ENCODE peak calls at places on chromosomes 16 and 17, in eight cellular contexts. A is mesothelial cell of epicardium, O is psoas muscle, N is IMR-90, L is ascending aorta, I is glutamatergic neuron, P is neural crest cell, F is gastrocnemius medialis. H is an unnamed sample.

GRCh38 chr16:77445321-77445720 is 10.5 kb upstream of the ADAMTS18 start:
- DNase-seq in A (no peak), O (no peak), N (no peak), L (no peak), I (no peak), P (no peak), F (no peak), H (no peak)

GRCh38 chr17:48148029-48148759 is 40.6 kb downstream of the SNX11 start:
- DNase-seq in A (no peak), O (no peak), N (no peak), L (no peak), I (no peak), P (no peak), F (no peak), H (no peak)

GRCh38 chr17:50626037-50626574 is 8.6 kb upstream of the ABCC3 start:
- DNase-seq in A (peak; percentile 64), O (peak; percentile 80), N (peak; percentile 62), L (no peak), I (peak; percentile 85), P (peak; percentile 75), F (peak; percentile 64), H (peak; percentile 84)

GRCh38 chr16:66711581-66711980 is 15.0 kb upstream of the CMTM4 start:
- DNase-seq in A (no peak), O (no peak), N (no peak), L (no peak), I (no peak), P (no peak), F (no peak), H (no peak)

GRCh38 chr16:29842732-29843346 is 20.2 kb downstream of the CDIPT start:
- DNase-seq in A (no peak), O (no peak), N (no peak), L (no peak), I (no peak), P (no peak), F (no peak), H (no peak)

GRCh38 chr16:72934661-72935403 is 113.1 kb downstream of the ZFHX3 start:
- DNase-seq in A (no peak), O (no peak), N (no peak), L (no peak), I (no peak), P (no peak), F (peak; percentile 53), H (no peak)

GRCh38 chr16:54443352-54443751 is 156.8 kb upstream of the IRX3 start:
- DNase-seq in A (no peak), O (no peak), N (no peak), L (no peak), I (no peak), P (no peak), F (no peak), H (no peak)

GRCh38 chr17:16129844-16130243 is 85.5 kb downstream of the NCOR1 start:
- DNase-seq in A (no peak), O (no peak), N (no peak), L (no peak), I (no peak), P (no peak), F (no peak), H (no peak)

GRCh38 chr17:17526369-17526768 is 30.2 kb upstream of the RASD1 start:
- DNase-seq in A (no peak), O (peak; percentile 71), N (no peak), L (no peak), I (peak; percentile 15), P (no peak), F (peak; percentile 96), H (no peak)

GRCh38 chr16:18853694-18854093 is 52.3 kb upstream of the ARL6IP1 start:
- DNase-seq in A (no peak), O (no peak), N (no peak), L (no peak), I (no peak), P (no peak), F (no peak), H (no peak)

GRCh38 chr16:54236761-54237160 is 49.8 kb downstream of the IRX3 start:
- DNase-seq in A (no peak), O (no peak), N (peak; percentile 43), L (no peak), I (no peak), P (no peak), F (no peak), H (no peak)

GRCh38 chr16:80158766-80159165 is 382.0 kb upstream of the DYNLRB2 start:
- DNase-seq in A (no peak), O (no peak), N (peak; percentile 87), L (no peak), I (no peak), P (no peak), F (no peak), H (no peak)

GRCh38 chr16:177394-177822 is 928 bp downstream of the HBA1 start:
- DNase-seq in A (no peak), O (no peak), N (peak; percentile 25), L (no peak), I (no peak), P (no peak), F (no peak), H (no peak)
- TF ChIP-seq CTCF in A (no peak), O (no peak), N (no peak), L (no peak), I (no peak), P (no peak), F (no peak), H (no peak)

DNA sequence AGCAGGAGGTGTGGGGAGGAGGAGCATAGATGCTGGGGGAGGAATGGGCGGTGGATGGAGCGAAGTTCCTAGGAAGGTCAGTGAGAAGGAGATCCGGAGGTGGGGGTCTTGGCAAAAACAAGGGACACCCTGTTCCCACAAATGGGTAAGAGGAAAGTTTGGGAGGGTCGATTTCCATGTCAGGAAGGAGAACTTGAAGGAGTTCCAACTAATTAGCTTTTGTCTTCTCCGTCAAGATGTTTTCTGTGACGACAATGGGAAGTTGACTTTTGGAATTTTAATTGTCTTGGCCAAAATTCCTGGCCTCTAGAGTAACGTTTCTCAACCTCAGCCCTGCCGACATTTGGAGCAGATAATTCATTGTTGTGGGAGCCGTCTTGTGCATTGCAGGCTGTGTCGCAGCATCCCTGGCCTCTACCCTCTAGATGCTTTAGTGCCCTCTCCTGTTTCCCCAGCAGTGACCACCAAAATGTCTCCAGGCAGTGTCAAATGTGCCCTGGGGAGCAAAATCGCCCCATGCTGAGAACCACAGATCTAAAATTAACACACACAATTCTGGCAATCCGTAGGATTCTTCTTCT is 97.1 kb downstream of the PITPNC1 start:
- DNase-seq in A (no peak), O (no peak), N (peak; percentile 39), L (no peak), I (no peak), P (no peak), F (no peak), H (no peak)
- TF ChIP-seq CTCF in A (no peak), O (no peak), N (no peak), L (no peak), I (no peak), P (no peak), F (no peak), H (no peak)

GRCh38 chr16:8173111-8173644 is 417.1 kb downstream of the TMEM114 start:
- DNase-seq in A (peak; percentile 54), O (peak; percentile 56), N (peak; percentile 28), L (no peak), I (peak; percentile 68), P (peak; percentile 75), F (peak; percentile 25), H (peak; percentile 81)
- TF ChIP-seq CTCF in A (peak; percentile 91), O (peak; percentile 63), N (peak; percentile 39), L (no peak), I (peak; percentile 87), P (peak; percentile 98), F (peak; percentile 21), H (peak; percentile 96)

GRCh38 chr16:70634861-70635260 is 11.5 kb upstream of the IL34 start:
- DNase-seq in A (no peak), O (no peak), N (peak; percentile 63), L (no peak), I (no peak), P (no peak), F (no peak), H (no peak)

GRCh38 chr16:70644763-70645597 is 1.4 kb upstream of the IL34 start:
- DNase-seq in A (no peak), O (no peak), N (no peak), L (no peak), I (no peak), P (no peak), F (no peak), H (no peak)

GRCh38 chr16:70635356-70636016 is 10.9 kb upstream of the IL34 start:
- DNase-seq in A (no peak), O (no peak), N (peak; percentile 84), L (no peak), I (no peak), P (peak; percentile 88), F (no peak), H (peak; percentile 45)

GRCh38 chr16:70642633-70643032 is 3.7 kb upstream of the IL34 start:
- DNase-seq in A (no peak), O (no peak), N (no peak), L (no peak), I (no peak), P (no peak), F (no peak), H (no peak)

DNA sequence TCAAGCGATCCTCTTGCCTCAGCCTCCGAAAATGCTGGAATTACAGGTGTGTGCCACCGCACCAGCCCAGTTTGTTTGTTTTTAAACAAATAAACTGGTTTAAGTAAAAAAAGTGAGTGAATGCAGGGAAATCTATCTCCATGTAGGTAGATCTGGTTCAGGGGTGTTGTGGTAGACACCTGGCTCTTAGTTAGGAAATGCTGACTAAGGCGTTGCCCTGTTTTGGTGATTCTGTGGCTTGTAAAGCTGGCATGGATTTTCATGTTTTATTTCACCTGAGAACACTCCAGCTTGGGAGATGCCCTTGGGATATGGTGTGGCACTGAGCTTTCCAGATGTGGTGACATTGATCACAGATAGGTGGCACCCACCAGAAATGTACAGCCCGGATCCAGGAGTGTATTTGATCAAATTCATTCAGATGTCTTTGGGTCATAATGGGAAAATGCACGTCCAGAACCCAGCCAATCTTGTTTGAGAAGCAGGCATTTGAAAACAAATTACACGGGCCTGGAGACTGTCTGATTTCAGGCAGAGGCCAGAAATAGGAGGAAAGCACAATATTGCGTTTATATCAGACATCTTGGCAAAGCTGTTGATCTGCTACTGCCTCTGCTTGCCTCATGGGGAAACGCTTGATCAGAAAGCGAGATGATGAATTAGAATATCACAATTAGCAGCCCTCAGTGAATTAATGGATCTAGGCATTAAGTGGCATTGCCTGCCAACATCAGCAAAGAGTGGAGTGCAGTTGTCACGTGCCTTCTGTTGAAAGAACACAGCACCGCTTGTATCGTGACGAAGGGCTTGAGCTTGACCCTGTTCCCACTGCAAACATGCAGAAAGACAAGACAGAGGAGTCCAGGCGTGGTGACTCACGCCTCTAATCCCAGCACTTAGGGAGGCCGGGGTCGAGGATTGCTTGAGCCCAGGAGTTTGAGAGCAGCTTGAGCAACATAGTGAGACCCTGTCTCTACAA is 7.3 kb upstream of the IL34 start:
- DNase-seq in A (no peak), O (no peak), N (peak; percentile 87), L (no peak), I (no peak), P (no peak), F (no peak), H (no peak)
- TF ChIP-seq CTCF in A (no peak), O (no peak), N (no peak), L (no peak), I (no peak), P (no peak), F (no peak), H (no peak)

DNA sequence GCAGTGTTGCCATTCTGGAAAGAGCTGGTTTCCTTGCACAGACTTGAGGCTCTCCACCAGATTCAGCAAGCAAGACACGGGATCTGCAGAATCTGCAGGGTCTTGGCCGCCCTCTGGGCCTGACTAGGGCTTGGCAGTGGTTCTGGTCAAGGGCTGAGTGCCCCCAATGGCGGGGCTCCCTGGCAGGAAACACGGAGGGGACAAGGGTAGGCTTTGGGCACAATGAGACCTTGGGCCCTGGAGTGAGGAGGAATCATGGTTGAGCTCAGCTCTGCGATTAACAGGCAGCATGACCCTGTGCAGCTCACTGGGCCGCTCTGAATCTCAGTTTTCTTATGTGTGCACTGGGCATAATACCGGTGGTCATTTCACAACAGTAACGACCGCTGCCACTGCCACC is 249.9 kb downstream of the GSG1L start:
- DNase-seq in A (no peak), O (no peak), N (no peak), L (no peak), I (no peak), P (no peak), F (no peak), H (no peak)
- TF ChIP-seq CTCF in A (no peak), O (no peak), N (no peak), L (no peak), I (no peak), P (no peak), F (no peak), H (no peak)